ENCODE peak calls at places on chromosomes 11 and 22, in seven cellular contexts. J, F, V, E, D, S and N are unnamed samples.

GRCh38 chr22:42745118-42745517 is 24.4 kb upstream of the A4GALT start:
- DNase-seq in J (no peak), E (peak), D (no peak), F (no peak), S (no peak), V (peak), N (no peak)

GRCh38 chr11:2930705-2931415 is 1.6 kb upstream of the PHLDA2 start:
- DNase-seq in V (peak), J (peak), S (no peak), D (no peak), E (peak), F (peak), N (no peak)

GRCh38 chr22:48520888-48521600 is 1306.6 kb downstream of the BRD1 start:
- DNase-seq in F (no peak), V (no peak), E (no peak), S (no peak), J (no peak), D (no peak), N (no peak)

GRCh38 chr11:106998126-106998525 is 20.1 kb downstream of the GUCY1A2 start:
- DNase-seq in F (no peak), D (peak), V (peak), J (no peak), S (no peak), E (peak), N (no peak)

GRCh38 chr11:86803136-86803535 is 2.8 kb downstream of the PRSS23 start:
- DNase-seq in S (no peak), E (no peak), D (no peak), F (no peak), J (no peak), V (no peak), N (no peak)

GRCh38 chr11:85821636-85822035 is 10.7 kb upstream of the SYTL2 start:
- DNase-seq in S (no peak), F (no peak), E (peak), J (no peak), D (no peak), V (peak), N (no peak)

GRCh38 chr22:39556970-39557811 is 13.4 kb upstream of the CACNA1I start:
- DNase-seq in V (no peak), F (no peak), J (no peak), S (no peak), D (no peak), E (peak), N (no peak)

GRCh38 chr11:111676878-111677585 is 74.8 kb downstream of the SIK2 start:
- DNase-seq in V (peak), S (no peak), E (peak), D (no peak), F (no peak), J (no peak), N (no peak)

GRCh38 chr11:127059286-127060200 is 59.0 kb upstream of the KIRREL3 start:
- DNase-seq in D (no peak), V (no peak), F (no peak), S (no peak), E (no peak), J (no peak), N (no peak)

GRCh38 chr11:19201737-19202605 is at the start of gene CSRP3:
- DNase-seq in S (no peak), F (no peak), J (no peak), D (no peak), E (no peak), V (no peak), N (no peak)

GRCh38 chr22:32281092-32281491 is 25.9 kb upstream of the SLC5A4 start:
- DNase-seq in S (no peak), J (no peak), F (no peak), D (no peak), V (peak), E (peak), N (no peak)

GRCh38 chr22:41910599-41911291 is 4.1 kb downstream of the SHISA8 start:
- DNase-seq in S (no peak), J (no peak), D (no peak), F (no peak), E (peak), V (no peak), N (no peak)

GRCh38 chr11:96763244-96763643 is 373.4 kb downstream of the JRKL start:
- DNase-seq in D (no peak), V (no peak), J (no peak), S (no peak), F (no peak), E (no peak), N (no peak)

GRCh38 chr11:8266246-8267241 is 2.9 kb upstream of the LMO1 start:
- DNase-seq in V (no peak), S (no peak), J (no peak), E (no peak), F (no peak), D (no peak), N (no peak)

GRCh38 chr11:95266751-95267374 is 35.9 kb upstream of the SESN3 start:
- DNase-seq in F (no peak), S (peak), E (peak), V (peak), D (no peak), J (no peak), N (no peak)

GRCh38 chr22:39214383-39215069 is 30.3 kb downstream of the PDGFB start:
- DNase-seq in D (no peak), F (peak), E (peak), V (peak), S (no peak), J (no peak), N (no peak)

GRCh38 chr11:21948876-21949275 is 244.0 kb upstream of the ANO5 start:
- DNase-seq in V (no peak), J (no peak), F (no peak), S (no peak), E (no peak), D (no peak), N (no peak)

GRCh38 chr11:10823152-10823579 is 14.4 kb upstream of the EIF4G2 start:
- DNase-seq in E (no peak), V (no peak), J (no peak), S (no peak), F (no peak), D (no peak), N (no peak)

GRCh38 chr22:36144886-36145541 is 15.5 kb downstream of the APOL3 start:
- DNase-seq in F (peak), J (peak), D (peak), E (peak), S (peak), V (peak), N (no peak)

GRCh38 chr11:18452927-18453326 is 2.7 kb upstream of the LDHAL6A start:
- DNase-seq in J (no peak), D (no peak), V (peak), E (peak), S (no peak), F (no peak), N (no peak)

GRCh38 chr22:20777420-20778177 is 3.7 kb downstream of the SERPIND1 start:
- DNase-seq in F (no peak), S (no peak), J (peak), D (peak), V (peak), E (peak), N (no peak)

GRCh38 chr11:95925011-95925410 is 1.1 kb upstream of the MTMR2 start:
- DNase-seq in S (no peak), V (peak), F (no peak), D (no peak), E (peak), J (peak), N (no peak)

GRCh38 chr11:77167111-77167626 is 39.1 kb downstream of the MYO7A start:
- DNase-seq in V (no peak), J (no peak), E (no peak), D (no peak), F (no peak), S (no peak), N (no peak)

GRCh38 chr11:40203606-40204005 is 1255.8 kb downstream of the LRRC4C start:
- DNase-seq in F (no peak), D (no peak), S (no peak), J (no peak), E (no peak), V (no peak), N (no peak)

GRCh38 chr11:130390071-130390758 is 38.2 kb downstream of the ADAMTS8 start:
- DNase-seq in V (peak), S (peak), E (peak), J (peak), F (no peak), D (no peak), N (no peak)

GRCh38 chr11:130389315-130389935 is 39.0 kb downstream of the ADAMTS8 start:
- DNase-seq in D (no peak), F (no peak), V (no peak), J (no peak), S (no peak), E (no peak), N (no peak)

GRCh38 chr11:130383363-130384168 is 44.8 kb downstream of the ADAMTS8 start:
- DNase-seq in S (no peak), F (no peak), D (peak), E (peak), J (peak), V (peak), N (no peak)

GRCh38 chr11:130391692-130392091 is 36.7 kb downstream of the ADAMTS8 start:
- DNase-seq in D (no peak), S (no peak), E (no peak), V (no peak), J (no peak), F (no peak), N (no peak)

DNA sequence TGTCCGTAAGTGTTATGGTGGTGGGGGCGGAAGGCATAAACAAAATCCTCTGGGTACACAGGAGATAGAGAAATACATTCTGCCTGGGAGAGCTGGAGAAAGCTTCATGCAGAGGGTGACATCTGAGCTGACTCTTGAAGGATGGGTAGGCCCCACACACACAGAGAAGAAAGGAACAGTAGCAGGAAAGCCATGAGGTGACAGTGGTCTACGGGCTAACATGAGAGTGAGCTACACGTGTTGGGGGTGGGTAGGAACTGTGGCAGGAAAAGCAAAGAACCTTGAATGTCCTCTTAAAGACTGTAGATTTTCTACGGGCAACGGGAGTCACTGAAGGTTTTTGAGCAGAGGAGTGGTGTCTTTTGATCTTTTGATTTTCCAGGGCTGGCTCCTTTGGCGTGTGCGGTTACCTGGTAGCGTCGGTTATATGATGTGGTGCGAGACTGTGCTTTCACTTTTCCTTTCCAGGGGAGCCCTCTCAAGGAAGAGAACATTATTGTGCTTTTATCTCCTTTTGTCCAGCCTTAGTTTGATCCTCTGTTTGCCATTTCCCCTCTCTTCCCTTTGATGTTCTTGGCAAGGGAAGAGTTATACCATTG is 39.7 kb downstream of the ADAMTS8 start:
- DNase-seq in J (no peak), V (no peak), D (no peak), F (no peak), E (no peak), S (no peak), N (no peak)
- H3K4me3 ChIP-seq in J (no peak), V (no peak), D (no peak), F (no peak), E (no peak), S (no peak), N (peak)

DNA sequence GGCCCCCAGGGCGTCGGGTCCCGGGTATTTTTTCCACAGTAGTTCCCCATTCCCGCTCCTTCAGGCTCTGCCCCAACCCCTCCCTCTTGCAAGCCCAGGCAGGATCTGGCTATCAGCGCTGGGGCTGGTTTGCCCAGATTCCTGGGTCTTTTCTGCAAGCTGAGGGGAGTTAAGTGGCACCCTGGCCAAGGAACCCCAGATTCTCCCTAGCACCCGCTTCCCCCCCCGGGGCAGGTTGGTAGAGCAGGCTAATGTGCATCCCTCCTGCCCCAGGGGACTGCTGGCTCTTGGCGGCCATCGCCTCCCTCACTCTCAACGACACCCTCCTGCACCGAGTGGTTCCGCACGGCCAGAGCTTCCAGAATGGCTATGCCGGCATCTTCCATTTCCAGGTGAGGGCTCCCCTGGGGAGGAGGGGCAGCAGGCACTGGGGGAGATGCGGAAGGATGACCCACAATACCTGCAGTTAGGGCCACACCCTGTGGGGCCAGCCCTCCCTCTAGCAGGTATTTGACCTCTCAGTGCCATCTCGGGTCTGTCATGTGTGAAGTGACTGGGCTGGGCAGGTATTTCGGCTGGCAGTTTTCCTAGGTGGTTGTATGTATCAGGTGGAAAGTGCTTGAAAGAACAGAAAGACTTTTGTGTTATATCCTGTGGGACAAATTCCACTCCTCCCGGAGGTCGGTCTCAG is 1.6 kb downstream of the CAPN1 start:
- DNase-seq in E (no peak), D (no peak), V (no peak), S (no peak), F (no peak), J (no peak), N (no peak)
- H3K4me3 ChIP-seq in E (peak), D (peak), V (no peak), S (no peak), F (peak), J (peak), N (no peak)

GRCh38 chr22:49525776-49526535 is 301.7 kb downstream of the BRD1 start:
- DNase-seq in V (no peak), D (no peak), F (no peak), S (no peak), J (peak), E (no peak), N (no peak)
- H3K4me3 ChIP-seq in V (no peak), D (no peak), F (no peak), S (no peak), J (peak), E (no peak), N (no peak)

GRCh38 chr22:28801845-28802594 is 1.7 kb upstream of the XBP1 start:
- DNase-seq in V (no peak), F (no peak), E (peak), J (peak), S (peak), D (no peak), N (no peak)
- H3K4me3 ChIP-seq in V (no peak), F (no peak), E (no peak), J (peak), S (no peak), D (no peak), N (peak)

GRCh38 chr11:117875397-117876048 is 935 bp downstream of the FXYD6 start:
- DNase-seq in E (no peak), F (no peak), S (no peak), J (no peak), D (no peak), V (no peak), N (no peak)

GRCh38 chr11:117874910-117875396 is 1.5 kb downstream of the FXYD6 start:
- DNase-seq in E (no peak), D (no peak), V (no peak), S (no peak), J (no peak), F (no peak), N (no peak)

GRCh38 chr11:117876049-117876340 is 463 bp downstream of the FXYD6 start:
- DNase-seq in E (no peak), J (no peak), S (no peak), D (no peak), F (no peak), V (no peak), N (no peak)

GRCh38 chr11:117877120-117877784 is 794 bp upstream of the FXYD6 start:
- DNase-seq in D (no peak), V (no peak), E (peak), J (no peak), S (no peak), F (no peak), N (no peak)

DNA sequence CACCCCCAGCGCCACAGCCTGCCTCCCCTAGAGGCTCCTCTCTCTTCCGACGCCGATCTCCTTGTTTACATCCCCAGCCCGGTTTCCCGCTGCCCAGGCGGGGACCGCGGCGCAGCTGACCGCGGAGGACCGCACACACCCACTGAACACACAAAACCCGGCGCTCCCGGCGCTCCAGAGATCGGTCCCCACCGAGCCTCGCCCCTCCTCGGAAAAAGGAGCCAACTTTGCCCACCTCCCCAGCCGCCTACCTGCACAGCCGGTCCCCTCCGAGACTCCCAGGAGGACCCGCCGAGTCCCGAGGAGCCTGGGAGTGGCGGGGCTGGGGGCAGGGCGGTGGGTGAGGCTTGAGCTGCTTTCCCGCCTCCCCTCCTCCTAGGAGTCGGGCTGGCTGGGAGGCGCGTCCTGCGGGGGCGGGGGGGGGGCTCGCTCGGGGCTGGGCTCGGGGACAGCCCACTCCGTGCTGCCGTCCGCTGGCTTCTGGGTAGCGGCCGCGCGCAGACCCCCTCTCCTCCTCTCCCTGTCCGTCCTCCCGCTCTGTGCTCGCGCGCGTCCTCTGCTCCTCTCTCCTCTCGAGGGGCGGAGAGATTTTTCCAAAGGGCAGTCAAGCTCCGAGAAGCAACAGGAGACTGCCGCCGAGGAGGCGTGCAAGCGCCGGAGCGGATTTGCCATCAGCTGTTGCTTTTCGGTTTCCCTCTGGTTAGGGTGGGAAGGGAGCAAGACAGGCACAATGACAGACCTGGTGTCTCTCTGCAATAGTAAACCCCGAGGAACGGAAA is at the start of gene FXYD6:
- DNase-seq in F (no peak), E (no peak), V (peak), D (no peak), S (no peak), J (no peak), N (no peak)
- H3K4me3 ChIP-seq in F (peak), E (peak), V (peak), D (no peak), S (peak), J (no peak), N (peak)

DNA sequence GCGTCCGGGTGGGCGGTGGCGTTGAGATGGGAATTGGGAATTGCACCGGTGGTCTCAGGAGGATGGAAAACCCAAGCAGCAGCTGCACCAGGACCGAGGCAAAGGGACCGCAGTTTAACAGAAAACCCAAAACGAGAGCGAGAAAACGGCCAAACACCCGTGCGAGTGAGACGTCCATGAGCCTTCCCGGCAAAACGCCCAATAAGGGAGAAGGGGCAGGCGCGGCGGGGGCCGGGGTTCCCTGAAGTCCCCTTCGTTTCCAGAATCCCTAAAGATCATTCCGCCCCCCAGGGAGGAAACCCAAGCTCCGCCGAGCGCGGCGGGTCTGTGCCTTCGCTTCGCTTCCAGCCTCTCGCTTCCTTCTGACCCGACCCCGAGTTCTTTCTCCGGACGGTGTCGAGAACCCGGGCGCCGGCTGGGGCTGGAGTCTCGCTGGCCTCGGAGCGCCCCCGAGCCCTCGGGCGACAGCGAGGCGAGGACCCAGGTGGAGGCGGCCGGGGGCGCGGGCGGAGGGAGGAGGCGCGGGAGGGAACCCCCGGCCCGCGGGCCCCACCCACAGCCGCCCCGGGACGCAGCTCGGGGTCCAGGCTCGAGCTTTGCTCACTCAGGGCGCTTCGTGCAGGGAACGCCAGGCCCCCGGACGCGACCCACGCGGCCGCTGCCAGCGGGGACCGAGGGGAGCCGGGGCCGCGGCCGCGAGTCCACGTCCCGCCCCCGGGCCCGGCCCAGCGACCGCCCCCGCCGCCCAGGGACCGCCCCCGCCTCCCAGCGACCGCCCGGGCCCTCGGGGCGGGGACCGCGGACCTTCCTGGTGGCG is at the start of gene PGGHG:
- DNase-seq in S (peak), D (no peak), J (peak), E (no peak), V (no peak), F (no peak), N (peak)
- H3K4me3 ChIP-seq in S (peak), D (peak), J (peak), E (peak), V (peak), F (peak), N (peak)

GRCh38 chr11:70146895-70147520 is 56.1 kb upstream of the FADD start:
- DNase-seq in E (no peak), D (no peak), F (no peak), V (no peak), S (no peak), J (no peak), N (no peak)

GRCh38 chr11:70144262-70144661 is 58.8 kb upstream of the FADD start:
- DNase-seq in D (no peak), S (no peak), J (no peak), E (no peak), V (no peak), F (no peak), N (no peak)

GRCh38 chr11:70145025-70145529 is 58.0 kb upstream of the FADD start:
- DNase-seq in D (no peak), F (no peak), E (no peak), V (no peak), J (no peak), S (no peak), N (no peak)

GRCh38 chr11:70145841-70146240 is 57.3 kb upstream of the FADD start:
- DNase-seq in S (no peak), J (no peak), F (no peak), V (no peak), E (no peak), D (no peak), N (no peak)

DNA sequence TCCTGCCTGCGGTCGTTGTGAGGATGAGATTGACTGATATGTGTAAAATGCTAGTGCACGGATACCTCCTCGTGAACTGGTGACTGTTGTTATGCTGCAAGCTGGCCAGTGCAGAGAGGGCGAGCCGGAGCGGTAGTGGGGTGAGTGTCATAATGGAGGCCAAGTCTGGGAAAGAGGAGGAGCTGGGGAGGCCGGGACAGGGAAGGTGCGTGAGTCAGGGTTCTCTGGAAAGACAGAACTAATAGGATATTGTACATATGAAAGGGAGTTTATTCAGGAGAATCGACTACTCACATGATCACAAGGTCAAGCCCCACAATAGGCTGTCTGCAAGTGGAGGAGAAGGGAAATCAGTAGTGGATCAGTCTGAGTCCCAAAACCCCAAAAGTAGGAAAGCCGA is 56.8 kb upstream of the FADD start:
- DNase-seq in E (no peak), D (no peak), V (no peak), J (no peak), S (no peak), F (no peak), N (no peak)
- H3K4me3 ChIP-seq in E (no peak), D (no peak), V (no peak), J (no peak), S (no peak), F (no peak), N (no peak)